ENCODE peak calls at places on chromosomes 7 and 10, in six cellular contexts. W, C, G, P, R and O are unnamed samples.
A peak's percentile ranks its signal among the peaks of the same experiment; 100 is the strongest.

GRCh38 chr10:12707461-12708185 is 293.9 kb downstream of the CCDC3 start:
- DNase-seq in W (peak; percentile 71), C (peak; percentile 47), G (peak; percentile 99), P (no peak), R (peak; percentile 87), O (no peak)

GRCh38 chr10:66795871-66796270 is 130.0 kb upstream of the LRRTM3 start:
- DNase-seq in W (no peak), C (no peak), G (no peak), P (no peak), R (no peak), O (no peak)

GRCh38 chr10:3111626-3112220 is 44.4 kb downstream of the PFKP start:
- DNase-seq in W (no peak), C (no peak), G (peak; percentile 27), P (no peak), R (no peak), O (no peak)

GRCh38 chr7:36310897-36311296 is 78.8 kb upstream of the ANLN start:
- DNase-seq in W (no peak), C (no peak), G (no peak), P (no peak), R (no peak), O (no peak)

GRCh38 chr10:69439350-69439739 is 11.9 kb upstream of the TSPAN15 start:
- DNase-seq in W (no peak), C (peak; percentile 54), G (no peak), P (peak; percentile 75), R (peak; percentile 85), O (peak; percentile 75)

GRCh38 chr7:94620703-94621118 is 35.2 kb downstream of the SGCE start:
- DNase-seq in W (peak; percentile 83), C (peak; percentile 47), G (peak; percentile 91), P (peak; percentile 54), R (peak; percentile 87), O (peak; percentile 71)

GRCh38 chr10:6507311-6507710 is 72.8 kb downstream of the PRKCQ start:
- DNase-seq in W (no peak), C (no peak), G (no peak), P (no peak), R (no peak), O (no peak)

GRCh38 chr10:112456533-112456932 is 9.5 kb downstream of the VTI1A start:
- DNase-seq in W (no peak), C (no peak), G (no peak), P (no peak), R (no peak), O (no peak)

GRCh38 chr7:134593530-134594392 is 44.9 kb downstream of the AKR1B15 start:
- DNase-seq in W (no peak), C (peak; percentile 59), G (peak; percentile 95), P (peak; percentile 54), R (peak; percentile 83), O (no peak)

GRCh38 chr10:88986549-88987242 is 3.9 kb upstream of the FAS start:
- DNase-seq in W (no peak), C (no peak), G (peak; percentile 37), P (no peak), R (no peak), O (no peak)

GRCh38 chr10:131269776-131270460 is 41.6 kb downstream of the TCERG1L start:
- DNase-seq in W (no peak), C (no peak), G (no peak), P (no peak), R (no peak), O (peak; percentile 44)

GRCh38 chr7:36456548-36456947 is 66.9 kb downstream of the ANLN start:
- DNase-seq in W (no peak), C (no peak), G (no peak), P (no peak), R (no peak), O (no peak)

GRCh38 chr10:119479048-119479394 is 63.5 kb downstream of the RGS10 start:
- DNase-seq in W (no peak), C (no peak), G (no peak), P (no peak), R (peak; percentile 86), O (peak; percentile 29)

GRCh38 chr7:75642810-75643486 is 95.8 kb downstream of the HIP1 start:
- DNase-seq in W (peak; percentile 54), C (no peak), G (peak; percentile 66), P (no peak), R (no peak), O (no peak)

GRCh38 chr7:107948645-107949442 is 54.1 kb downstream of the LAMB1 start:
- DNase-seq in W (peak; percentile 54), C (no peak), G (peak; percentile 94), P (no peak), R (no peak), O (no peak)

GRCh38 chr7:14787551-14787950 is 115.0 kb downstream of the DGKB start:
- DNase-seq in W (no peak), C (no peak), G (no peak), P (no peak), R (no peak), O (no peak)

GRCh38 chr10:14507156-14507555 is 176.4 kb upstream of the FRMD4A start:
- DNase-seq in W (no peak), C (no peak), G (no peak), P (no peak), R (no peak), O (no peak)

GRCh38 chr10:29377333-29377961 is 88.6 kb downstream of the LYZL1 start:
- DNase-seq in W (peak; percentile 8), C (no peak), G (peak; percentile 42), P (no peak), R (no peak), O (no peak)

GRCh38 chr7:105806592-105807266 is 69.7 kb downstream of the ATXN7L1 start:
- DNase-seq in W (no peak), C (no peak), G (peak; percentile 79), P (no peak), R (no peak), O (no peak)

GRCh38 chr7:41247128-41247865 is 455.6 kb downstream of the INHBA start:
- DNase-seq in W (peak; percentile 54), C (no peak), G (peak; percentile 74), P (no peak), R (no peak), O (no peak)

GRCh38 chr7:956031-956430 is 1.6 kb upstream of the ADAP1 start:
- DNase-seq in W (no peak), C (no peak), G (no peak), P (no peak), R (peak; percentile 65), O (peak; percentile 64)

GRCh38 chr7:159097661-159098423 is 46.8 kb downstream of the VIPR2 start:
- DNase-seq in W (no peak), C (no peak), G (no peak), P (no peak), R (peak; percentile 60), O (peak; percentile 55)

GRCh38 chr7:117446220-117446815 is 19.0 kb upstream of the ASZ1 start:
- DNase-seq in W (no peak), C (no peak), G (no peak), P (no peak), R (no peak), O (no peak)

GRCh38 chr7:152312316-152312715 is 123.5 kb downstream of the KMT2C start:
- DNase-seq in W (no peak), C (no peak), G (peak; percentile 64), P (no peak), R (no peak), O (no peak)

GRCh38 chr7:139772115-139772514 is 5.7 kb downstream of the HIPK2 start:
- DNase-seq in W (no peak), C (no peak), G (no peak), P (no peak), R (no peak), O (no peak)
- H3K4me1 ChIP-seq in W (peaks cover 68% of the 10 kb centered on the region), C (no peaks in the 10 kb centered on the region), G (peaks cover 41% of the 10 kb centered on the region), P (no peaks in the 10 kb centered on the region), R (peaks cover 7% of the 10 kb centered on the region), O (peaks cover 93% of the 10 kb centered on the region)

DNA sequence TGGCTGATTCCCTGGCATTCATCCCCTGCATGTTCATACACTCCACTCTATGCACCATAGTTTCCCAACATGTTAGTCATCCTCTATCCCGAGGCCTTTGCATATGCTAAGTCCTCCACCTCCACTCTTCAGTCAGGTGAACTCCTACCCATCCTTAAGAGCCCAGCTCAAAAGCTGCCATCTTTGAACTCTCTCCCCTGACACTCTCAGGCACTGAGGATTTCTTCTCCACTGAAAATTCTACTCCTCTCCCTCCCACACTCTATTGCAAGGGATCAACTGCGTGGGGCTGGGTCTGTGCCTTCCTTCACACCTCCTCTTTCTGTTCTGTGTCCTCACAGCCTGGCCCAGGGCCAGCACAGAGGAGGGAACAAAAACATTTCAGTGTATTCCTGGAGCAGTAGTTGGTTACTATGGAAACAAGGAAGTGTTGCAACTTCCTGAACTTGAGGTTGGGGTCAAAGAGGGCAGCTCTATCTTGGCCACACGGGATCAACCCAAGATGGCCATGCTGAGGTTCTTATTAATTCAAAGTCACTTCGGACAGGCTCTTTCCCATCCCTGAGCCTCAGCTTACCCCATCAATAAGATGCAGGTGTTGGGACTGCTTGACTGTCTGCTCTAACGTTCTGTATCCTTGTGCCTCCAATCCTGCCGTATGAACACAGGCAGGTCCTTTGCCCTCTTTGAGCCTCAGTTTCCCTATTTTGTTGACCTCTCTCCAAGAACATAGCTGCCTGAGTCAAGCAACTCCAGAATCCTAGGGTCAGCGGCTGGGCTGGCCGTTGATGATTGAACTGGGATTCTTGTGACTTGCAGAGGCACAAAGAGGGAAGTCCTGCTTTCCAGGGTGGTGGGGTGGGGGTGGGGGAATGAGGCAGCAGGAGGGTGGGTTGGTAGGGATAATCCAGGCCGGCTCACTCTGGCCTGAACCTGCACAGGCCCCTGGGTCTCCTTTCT is 15.5 kb downstream of the ZMIZ1 start:
- DNase-seq in W (no peak), C (peak; percentile 95), G (peak; percentile 83), P (peak; percentile 96), R (peak; percentile 98), O (peak; percentile 94)
- TF ChIP-seq POLR2A in W (no peak), C (peak; percentile 22), G (peak; percentile 41), P (no peak), R (no peak), O (no peak)

GRCh38 chr7:148337995-148338747 is 252.4 kb upstream of the C7orf33 start:
- DNase-seq in W (no peak), C (no peak), G (no peak), P (no peak), R (no peak), O (no peak)

GRCh38 chr7:148337566-148337965 is 253.0 kb upstream of the C7orf33 start:
- DNase-seq in W (no peak), C (no peak), G (no peak), P (no peak), R (no peak), O (no peak)

GRCh38 chr7:148340881-148341280 is 249.7 kb upstream of the C7orf33 start:
- DNase-seq in W (no peak), C (no peak), G (no peak), P (no peak), R (no peak), O (no peak)

GRCh38 chr7:148337166-148337565 is 253.4 kb upstream of the C7orf33 start:
- DNase-seq in W (no peak), C (no peak), G (no peak), P (no peak), R (no peak), O (no peak)

DNA sequence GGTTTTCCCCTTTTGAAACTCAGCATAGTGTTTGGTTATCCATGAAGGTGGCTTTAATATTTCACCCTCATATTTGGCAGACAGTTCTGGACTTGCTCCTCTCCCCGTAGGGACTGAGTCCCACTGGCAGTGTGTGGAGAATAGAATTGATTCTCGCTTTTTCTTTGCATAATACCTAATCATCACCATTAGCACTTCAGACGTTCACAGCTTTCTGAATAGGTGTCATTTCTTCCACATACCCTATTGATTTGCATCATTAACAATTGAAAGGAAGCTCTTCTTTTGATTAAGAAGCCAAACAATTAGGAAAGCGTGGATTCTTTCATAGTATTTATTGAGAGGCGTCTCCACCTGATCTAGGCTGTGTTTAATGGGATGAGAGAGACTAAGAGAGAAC is 250.1 kb upstream of the C7orf33 start:
- DNase-seq in W (no peak), C (no peak), G (no peak), P (no peak), R (no peak), O (no peak)
- H3K4me3 ChIP-seq in W (no peak overlapping the region), C (no peak overlapping the region), G (no peak overlapping the region), P (no peak overlapping the region), R (no peak overlapping the region), O (no peak overlapping the region)

GRCh38 chr10:35213699-35214098 is 87.1 kb downstream of the CREM start:
- DNase-seq in W (no peak), C (no peak), G (no peak), P (no peak), R (no peak), O (no peak)
- H3K4me1 ChIP-seq in W (peaks cover 10% of the 10 kb centered on the region), C (no peaks in the 10 kb centered on the region), G (peaks cover 2% of the 10 kb centered on the region), P (no peaks in the 10 kb centered on the region), R (peaks cover 10% of the 10 kb centered on the region), O (peaks cover 64% of the 10 kb centered on the region)